ENCODE peak calls at places on chromosomes 16 and 17, in ten cellular contexts. R is GM06990; X is left kidney; W is posterior cingulate gyrus; Q is small intestine; S is Calu3; P is RPMI7951; O is endothelial cell of umbilical vein; Z is HT1080; D is activated CD4-positive, alpha-beta T cell treated with anti-CD3 and anti-CD28 coated beads for 24 hours. I is an unnamed sample.

GRCh38 chr17:77419547-77420475 is 279.0 kb downstream of the SEC14L1 start:
- DNase-seq in Q (no peak), P (no peak), X (peak; percentile 93), D (no peak), W (no peak), R (no peak), S (no peak), O (no peak), Z (peak; percentile 68), I (no peak)

GRCh38 chr17:18026408-18026776 is 12.6 kb downstream of the ATPAF2 start:
- DNase-seq in Z (peak; percentile 67), D (no peak), P (peak; percentile 98), X (no peak), Q (no peak), O (peak; percentile 29), S (no peak), R (no peak), W (peak; percentile 44), I (no peak)

GRCh38 chr16:83200005-83200779 is 573.4 kb downstream of the CDH13 start:
- DNase-seq in D (no peak), Q (no peak), Z (peak; percentile 78), S (no peak), O (no peak), R (no peak), W (no peak), X (peak; percentile 20), P (peak; percentile 66), I (no peak)

GRCh38 chr16:11405331-11406176 is 60.3 kb downstream of the RMI2 start:
- DNase-seq in S (peak; percentile 70), Z (peak; percentile 24), O (peak; percentile 29), P (peak; percentile 31), D (peak; percentile 54), R (no peak), W (no peak), X (no peak), Q (peak; percentile 11), I (no peak)

GRCh38 chr17:48052956-48053757 is 5.0 kb downstream of the NFE2L1 start:
- DNase-seq in P (peak; percentile 37), X (peak; percentile 76), O (peak; percentile 63), Q (no peak), S (peak; percentile 53), D (no peak), R (no peak), Z (no peak), W (peak; percentile 52), I (no peak)

GRCh38 chr16:22300427-22301071 is 3.3 kb downstream of the POLR3E start:
- DNase-seq in Z (peak; percentile 36), O (peak; percentile 52), S (peak; percentile 66), R (no peak), W (peak; percentile 61), P (peak; percentile 59), D (peak; percentile 22), X (peak; percentile 52), Q (peak; percentile 72), I (no peak)

GRCh38 chr16:57041182-57042156 is 50.9 kb upstream of the CPNE2 start:
- DNase-seq in X (peak; percentile 57), Q (peak; percentile 49), D (peak; percentile 75), S (no peak), R (peak; percentile 75), Z (no peak), W (no peak), O (no peak), P (no peak), I (no peak)

GRCh38 chr16:51540259-51540658 is 389.2 kb upstream of the SALL1 start:
- DNase-seq in X (no peak), Q (no peak), R (no peak), S (no peak), P (peak; percentile 79), Z (peak; percentile 74), W (no peak), D (no peak), O (no peak), I (peak; percentile 53)

GRCh38 chr17:53724726-53725125 is 98.0 kb upstream of the KIF2B start:
- DNase-seq in R (no peak), O (no peak), P (no peak), X (peak; percentile 13), D (no peak), Q (no peak), W (no peak), Z (no peak), S (no peak), I (no peak)

I was measured in esophagus muscularis mucosa.